ENCODE peak calls at places on chromosomes 7 and 10, in four cellular contexts. B is sigmoid colon, O is IMR-90, W is heart left ventricle. I is an unnamed sample.

GRCh38 chr7:28411876-28412662 is at the start of gene CREB5:
- DNase-seq in W (peak; percentile 21), B (no peak), O (peak; percentile 42), I (no peak)

GRCh38 chr10:132303361-132304115 is 4.2 kb downstream of the STK32C start:
- DNase-seq in B (peak; percentile 56), O (no peak), W (peak; percentile 15), I (no peak)

GRCh38 chr10:103660364-103661197 is 167.1 kb downstream of the NEURL1 start:
- DNase-seq in B (peak; percentile 78), W (no peak), O (peak; percentile 48), I (no peak)

GRCh38 chr7:108114117-108114841 is 15.9 kb downstream of the LAMB4 start:
- DNase-seq in O (no peak), W (no peak), B (no peak), I (peak; percentile 50)

GRCh38 chr10:114412907-114413386 is 8.6 kb upstream of the AFAP1L2 start:
- DNase-seq in B (peak; percentile 22), O (peak; percentile 10), W (peak; percentile 23), I (no peak)

GRCh38 chr7:135291809-135292253 is 58.2 kb downstream of the STRA8 start:
- DNase-seq in B (no peak), W (no peak), O (peak; percentile 86), I (no peak)

GRCh38 chr7:151387161-151388006 is 22.5 kb downstream of the WDR86 start:
- DNase-seq in O (no peak), B (no peak), W (no peak), I (no peak)

GRCh38 chr10:86169506-86170254 is 196.9 kb downstream of the GRID1 start:
- DNase-seq in B (peak; percentile 39), W (no peak), O (no peak), I (no peak)

GRCh38 chr7:129387537-129387936 is 46.7 kb upstream of the STRIP2 start:
- DNase-seq in O (no peak), W (no peak), B (no peak), I (no peak)

GRCh38 chr10:48821692-48822091 is 117.9 kb downstream of the LRRC18 start:
- DNase-seq in B (no peak), W (no peak), O (no peak), I (no peak)

GRCh38 chr10:98331888-98332287 is 63.9 kb upstream of the LOXL4 start:
- DNase-seq in O (no peak), W (no peak), B (no peak), I (no peak)

GRCh38 chr10:86068532-86069337 is 297.9 kb downstream of the GRID1 start:
- DNase-seq in B (peak; percentile 48), O (no peak), W (no peak), I (no peak)

GRCh38 chr10:119521443-119522204 is 20.9 kb downstream of the RGS10 start:
- DNase-seq in W (no peak), B (no peak), O (peak; percentile 92), I (no peak)

GRCh38 chr7:106717254-106717996 is 56.5 kb upstream of the CCDC71L start:
- DNase-seq in O (peak; percentile 36), B (no peak), W (no peak), I (no peak)

GRCh38 chr7:24697416-24697815 is 59.8 kb downstream of the GSDME start:
- DNase-seq in W (no peak), O (no peak), B (no peak), I (no peak)

GRCh38 chr7:25985196-25985595 is 166.8 kb upstream of the NFE2L3 start:
- DNase-seq in W (no peak), B (no peak), O (no peak), I (no peak)

GRCh38 chr10:47035447-47036337 is 124.5 kb downstream of the PTPN20 start:
- DNase-seq in B (peak; percentile 54), O (no peak), W (no peak), I (no peak)

GRCh38 chr10:25952857-25953256 is 18.8 kb downstream of the MYO3A start:
- DNase-seq in W (no peak), O (no peak), B (no peak), I (no peak)

GRCh38 chr10:125845617-125846016 is 22.3 kb downstream of the BCCIP start:
- DNase-seq in O (no peak), B (no peak), W (no peak), I (no peak)

GRCh38 chr7:53387515-53387914 is 352.1 kb downstream of the POM121L12 start:
- DNase-seq in B (no peak), W (no peak), O (no peak), I (no peak)

GRCh38 chr10:91164520-91165065 is 55.9 kb upstream of the PCGF5 start:
- DNase-seq in O (peak; percentile 56), B (no peak), W (no peak), I (no peak)

DNA sequence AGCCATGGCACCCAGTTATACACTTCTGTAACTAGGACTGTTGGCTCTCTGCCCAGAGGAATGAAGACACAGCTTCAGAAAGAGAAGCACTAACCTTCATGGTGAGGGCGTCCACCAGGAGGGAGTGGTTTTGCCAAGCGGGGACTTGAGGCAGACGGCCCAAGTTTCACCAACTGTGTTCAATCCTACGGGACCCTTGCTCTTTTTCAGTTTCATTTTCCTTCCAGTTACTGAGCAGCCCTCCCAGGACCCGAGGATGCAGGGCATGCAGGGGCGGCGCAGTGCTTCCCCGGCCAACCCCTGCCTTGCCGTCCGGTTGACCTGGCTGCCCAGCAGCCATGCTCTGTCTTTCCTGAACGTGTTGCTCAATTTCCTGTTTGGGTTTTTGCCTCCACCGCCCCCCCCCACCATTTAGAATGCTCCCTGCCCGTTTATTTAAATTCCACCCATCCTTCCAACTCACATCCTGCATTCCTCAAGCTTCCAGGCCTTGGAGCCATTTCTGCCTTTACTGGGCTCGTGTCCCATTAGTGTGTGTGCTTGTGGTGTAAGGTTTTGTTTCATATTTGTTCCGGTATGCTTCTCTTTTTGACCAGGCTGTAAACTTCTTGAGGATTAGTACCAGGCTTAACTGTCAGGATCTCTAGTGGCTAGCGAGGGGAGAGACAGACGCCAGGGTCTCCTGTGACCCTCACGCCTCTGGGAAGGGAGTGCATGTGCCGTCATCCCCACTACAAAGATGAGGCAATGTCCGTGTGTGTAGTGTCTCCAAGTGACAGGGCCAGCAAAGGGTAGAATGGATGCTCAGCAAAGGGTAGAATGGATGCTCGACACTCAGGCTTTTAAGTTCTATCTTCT is 31.6 kb downstream of the IL15RA start:
- DNase-seq in B (peak; percentile 85), W (peak; percentile 77), O (peak; percentile 97), I (no peak)
- TF ChIP-seq POLR2A in B (no peak), W (no peak), O (peak; percentile 48), I (no peak)

GRCh38 chr10:4848341-4849041 is 22.5 kb downstream of the AKR1E2 start:
- DNase-seq in W (no peak), B (no peak), O (no peak), I (peak; percentile 86)
- TF ChIP-seq POLR2A in W (no peak), B (no peak), O (no peak), I (no peak)

GRCh38 chr7:131104611-131105293 is 222.9 kb upstream of the MKLN1 start:
- DNase-seq in B (no peak), W (no peak), O (peak; percentile 28), I (no peak)

GRCh38 chr7:131103997-131104396 is 223.7 kb upstream of the MKLN1 start:
- DNase-seq in B (no peak), O (peak; percentile 89), W (no peak), I (no peak)

GRCh38 chr7:131106681-131107342 is 220.9 kb upstream of the MKLN1 start:
- DNase-seq in B (peak; percentile 74), W (peak; percentile 65), O (no peak), I (no peak)

GRCh38 chr7:131105803-131106680 is 221.6 kb upstream of the MKLN1 start:
- DNase-seq in W (peak; percentile 85), B (peak; percentile 91), O (peak; percentile 70), I (peak; percentile 94)

GRCh38 chr7:131105294-131105802 is 222.3 kb upstream of the MKLN1 start:
- DNase-seq in B (peak; percentile 77), O (peak; percentile 11), W (no peak), I (no peak)
- TF ChIP-seq POLR2A in B (no peak), O (peak; percentile 4), W (no peak), I (no peak)

DNA sequence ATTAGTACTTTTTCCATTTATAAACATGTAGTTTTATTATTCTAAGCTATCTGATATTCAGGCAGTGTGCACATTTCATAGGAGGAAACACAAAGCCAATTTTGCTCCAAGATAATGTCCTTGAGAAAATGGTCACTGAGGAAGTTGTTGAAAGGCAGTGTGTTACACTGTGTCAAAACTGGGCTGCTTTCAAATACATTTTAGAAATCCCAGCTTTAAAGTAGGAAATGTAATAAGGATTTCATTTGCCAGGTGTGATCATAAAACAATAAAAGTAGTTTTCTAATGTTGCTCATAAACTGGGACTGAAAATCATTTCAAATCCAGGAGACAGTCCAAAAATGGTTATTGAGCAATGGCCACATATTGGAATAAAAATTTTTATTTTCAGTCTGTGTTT is 80.1 kb downstream of the WDR37 start:
- DNase-seq in O (no peak), B (no peak), W (no peak), I (no peak)
- TF ChIP-seq POLR2A in O (no peak), B (no peak), W (no peak), I (no peak)

GRCh38 chr10:110357252-110357780 is 52.6 kb upstream of the SMNDC1 start:
- DNase-seq in O (peak; percentile 99), W (no peak), B (no peak), I (no peak)

GRCh38 chr10:110355181-110355831 is 50.6 kb upstream of the SMNDC1 start:
- DNase-seq in O (no peak), W (no peak), B (peak; percentile 20), I (no peak)

GRCh38 chr10:110357871-110358270 is 53.2 kb upstream of the SMNDC1 start:
- DNase-seq in O (no peak), B (no peak), W (no peak), I (no peak)

GRCh38 chr10:110355922-110356627 is 51.4 kb upstream of the SMNDC1 start:
- DNase-seq in W (no peak), B (no peak), O (no peak), I (no peak)

DNA sequence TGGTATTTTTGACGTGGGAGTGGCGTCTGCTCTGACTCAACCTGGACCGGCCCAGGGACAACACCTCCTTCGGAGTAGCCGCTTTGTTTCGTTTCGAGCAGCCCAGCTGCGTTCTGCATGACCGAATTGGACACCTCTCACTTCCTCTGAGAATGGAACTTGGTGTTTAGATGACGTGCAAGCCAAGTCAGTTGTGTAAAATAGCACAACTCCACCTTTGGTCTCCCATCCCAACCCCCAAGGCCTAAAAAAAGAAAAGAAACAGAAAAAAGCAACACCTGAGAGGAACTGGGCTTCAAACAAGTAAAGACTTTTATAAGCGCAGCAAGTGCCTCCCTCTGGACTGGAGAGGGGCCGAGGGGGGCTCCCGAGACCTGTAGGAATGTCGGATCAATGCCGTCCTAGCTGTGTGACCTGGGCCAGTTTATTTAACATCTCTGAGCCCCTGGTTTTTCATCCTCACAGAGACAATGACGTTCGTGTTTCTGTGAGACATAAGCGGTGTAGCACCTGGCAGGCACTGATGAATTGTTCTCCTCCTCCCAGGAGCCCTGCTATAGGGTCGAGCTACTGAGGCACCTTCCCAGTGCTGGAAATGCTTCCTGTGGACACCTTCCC is 52.0 kb upstream of the SMNDC1 start:
- DNase-seq in B (no peak), O (peak; percentile 94), W (peak; percentile 57), I (no peak)
- TF ChIP-seq POLR2A in B (no peak), O (peak; percentile 12), W (no peak), I (no peak)

GRCh38 chr7:37771342-37771741 is 77.1 kb upstream of the NME8 start:
- DNase-seq in B (no peak), W (no peak), O (no peak), I (no peak)

GRCh38 chr7:37770813-37771212 is 77.6 kb upstream of the NME8 start:
- DNase-seq in W (no peak), O (no peak), B (no peak), I (no peak)

GRCh38 chr7:37765872-37766525 is 82.4 kb upstream of the NME8 start:
- DNase-seq in O (no peak), W (no peak), B (no peak), I (no peak)
- TF ChIP-seq POLR2A in O (no peak), W (no peak), B (no peak), I (no peak)